ENCODE peak calls at places on chromosomes 11 and 22, in six cellular contexts. R, T, N, D, Z and O are unnamed samples.
A peak's percentile ranks its signal among the peaks of the same experiment; 100 is the strongest.

GRCh38 chr22:18987765-18988164 is 51.7 kb upstream of the PRODH start:
- ATAC-seq in R (no peak), T (peak; percentile 92), N (no peak), D (peak; percentile 94), Z (peak; percentile 93), O (no peak)

GRCh38 chr22:17198188-17199130 is 20.8 kb downstream of the ADA2 start:
- ATAC-seq in R (peak; percentile 77), T (peak; percentile 57), N (no peak), D (no peak), Z (no peak), O (no peak)

GRCh38 chr11:61028135-61028729 is 56.8 kb downstream of the CD6 start:
- ATAC-seq in R (no peak), T (no peak), N (peak; percentile 80), D (no peak), Z (no peak), O (no peak)

GRCh38 chr22:17845790-17846189 is 71.5 kb upstream of the BID start:
- ATAC-seq in R (no peak), T (no peak), N (no peak), D (no peak), Z (no peak), O (peak; percentile 68)

GRCh38 chr22:40791241-40791640 is 27.9 kb downstream of the SLC25A17 start:
- ATAC-seq in R (no peak), T (no peak), N (no peak), D (no peak), Z (no peak), O (no peak)

GRCh38 chr22:37659066-37659896 is 758 bp downstream of the PDXP start:
- ATAC-seq in R (no peak), T (no peak), N (no peak), D (peak; percentile 6), Z (no peak), O (no peak)

GRCh38 chr22:41248314-41248713 is 7.6 kb upstream of the CHADL start:
- ATAC-seq in R (no peak), T (no peak), N (no peak), D (no peak), Z (no peak), O (no peak)

GRCh38 chr11:58787903-58788302 is 56.2 kb upstream of the GLYAT start:
- ATAC-seq in R (peak; percentile 37), T (peak; percentile 38), N (peak; percentile 38), D (peak; percentile 57), Z (peak; percentile 36), O (no peak)

GRCh38 chr11:71476031-71476430 is 23.0 kb downstream of the NADSYN1 start:
- ATAC-seq in R (no peak), T (no peak), N (no peak), D (no peak), Z (no peak), O (no peak)

GRCh38 chr11:119607726-119608125 is 121.3 kb downstream of the NECTIN1 start:
- ATAC-seq in R (no peak), T (no peak), N (no peak), D (no peak), Z (no peak), O (no peak)

GRCh38 chr22:21755855-21756284 is 20.3 kb upstream of the YPEL1 start:
- ATAC-seq in R (no peak), T (peak; percentile 65), N (peak; percentile 77), D (no peak), Z (no peak), O (peak; percentile 39)

GRCh38 chr22:22072169-22072836 is 89.7 kb upstream of the TOP3B start:
- ATAC-seq in R (no peak), T (no peak), N (no peak), D (no peak), Z (no peak), O (no peak)

GRCh38 chr11:8732748-8733241 is 50.2 kb downstream of the RPL27A start:
- ATAC-seq in R (peak; percentile 29), T (no peak), N (no peak), D (no peak), Z (peak; percentile 69), O (peak; percentile 93)

GRCh38 chr11:126474220-126474619 is 118.7 kb downstream of the ST3GAL4 start:
- ATAC-seq in R (no peak), T (no peak), N (no peak), D (peak; percentile 48), Z (no peak), O (peak; percentile 23)

GRCh38 chr11:12149672-12150225 is 39.4 kb downstream of the MICAL2 start:
- ATAC-seq in R (no peak), T (peak; percentile 82), N (peak; percentile 73), D (peak; percentile 59), Z (no peak), O (no peak)

GRCh38 chr11:67666303-67666645 is 8.1 kb downstream of the ALDH3B2 start:
- ATAC-seq in R (no peak), T (no peak), N (no peak), D (no peak), Z (no peak), O (no peak)

GRCh38 chr22:48874956-48875355 is 952.7 kb downstream of the BRD1 start:
- ATAC-seq in R (peak; percentile 64), T (no peak), N (no peak), D (no peak), Z (no peak), O (no peak)

GRCh38 chr11:95778699-95779098 is 10.9 kb downstream of the FAM76B start:
- ATAC-seq in R (no peak), T (no peak), N (peak; percentile 77), D (no peak), Z (no peak), O (no peak)

GRCh38 chr22:49943405-49943765 is 17.2 kb upstream of the PIM3 start:
- ATAC-seq in R (no peak), T (no peak), N (peak; percentile 52), D (peak; percentile 20), Z (no peak), O (no peak)

GRCh38 chr11:68863553-68864265 is 22.0 kb upstream of the CPT1A start:
- ATAC-seq in R (no peak), T (no peak), N (no peak), D (no peak), Z (no peak), O (no peak)

GRCh38 chr11:110522456-110522855 is 92.7 kb downstream of the FDX1 start:
- ATAC-seq in R (no peak), T (no peak), N (no peak), D (no peak), Z (no peak), O (no peak)

GRCh38 chr22:31646186-31647019 is 15.6 kb downstream of the PISD start:
- ATAC-seq in R (no peak), T (no peak), N (peak; percentile 80), D (peak; percentile 60), Z (peak; percentile 92), O (no peak)

GRCh38 chr11:120912504-120912903 is 111.4 kb upstream of the TBCEL start:
- ATAC-seq in R (no peak), T (peak; percentile 73), N (peak; percentile 51), D (peak; percentile 56), Z (peak; percentile 89), O (no peak)

GRCh38 chr11:3994030-3994640 is 100.5 kb upstream of the RRM1 start:
- ATAC-seq in R (no peak), T (peak; percentile 54), N (no peak), D (no peak), Z (no peak), O (no peak)

GRCh38 chr11:11436715-11437313 is 83.8 kb upstream of the CSNK2A3 start:
- ATAC-seq in R (no peak), T (no peak), N (no peak), D (no peak), Z (no peak), O (peak; percentile 27)

GRCh38 chr11:108620958-108621772 is 27.6 kb upstream of the EXPH5 start:
- ATAC-seq in R (no peak), T (peak; percentile 40), N (peak; percentile 95), D (no peak), Z (no peak), O (no peak)
- TF ChIP-seq POLR2AphosphoS5 in R (no peak), T (no peak), N (peak; percentile 55), D (no peak), Z (no peak), O (no peak)

GRCh38 chr22:44133161-44133560 is 47.6 kb upstream of the PARVG start:
- ATAC-seq in R (no peak), T (no peak), N (no peak), D (no peak), Z (no peak), O (no peak)

GRCh38 chr22:44132724-44133123 is 48.0 kb upstream of the PARVG start:
- ATAC-seq in R (no peak), T (no peak), N (no peak), D (no peak), Z (no peak), O (no peak)

GRCh38 chr22:44133901-44134511 is 46.7 kb upstream of the PARVG start:
- ATAC-seq in R (no peak), T (no peak), N (no peak), D (no peak), Z (no peak), O (no peak)

GRCh38 chr22:44137415-44137814 is 43.3 kb upstream of the PARVG start:
- ATAC-seq in R (no peak), T (no peak), N (no peak), D (no peak), Z (peak; percentile 44), O (no peak)

DNA sequence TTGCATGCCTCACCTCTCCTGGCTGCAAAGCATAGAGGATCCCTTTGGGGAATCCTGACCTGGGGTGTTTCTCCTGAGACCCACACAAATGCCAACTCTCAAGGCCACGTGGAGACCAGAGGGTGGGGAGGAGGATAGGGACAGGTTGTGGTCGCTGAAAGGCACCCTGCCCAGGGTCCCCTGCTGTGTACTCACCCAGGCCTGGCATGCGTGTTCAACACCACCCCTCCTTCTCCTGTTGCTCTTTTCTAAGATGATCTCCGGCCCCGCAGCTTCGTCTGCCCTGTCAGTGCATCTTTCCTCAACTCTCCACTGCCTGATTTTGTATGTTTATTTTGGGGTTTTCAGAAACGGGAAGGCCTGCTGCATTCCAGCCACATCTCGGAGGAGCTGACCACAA is 44.6 kb upstream of the PARVG start:
- ATAC-seq in R (no peak), T (no peak), N (no peak), D (no peak), Z (no peak), O (no peak)
- H3K27ac ChIP-seq in R (no peak overlapping the region), T (no peak overlapping the region), N (no peak overlapping the region), D (no peak overlapping the region), Z (no peak overlapping the region), O (no peak overlapping the region)

GRCh38 chr11:46120361-46120710 is 918 bp downstream of the PHF21A start:
- ATAC-seq in R (no peak), T (peak; percentile 14), N (peak; percentile 5), D (peak; percentile 13), Z (peak; percentile 0), O (no peak)

GRCh38 chr11:46120711-46121327 is 435 bp downstream of the PHF21A start:
- ATAC-seq in R (peak; percentile 80), T (peak; percentile 44), N (peak; percentile 22), D (peak; percentile 61), Z (peak; percentile 64), O (peak; percentile 23)

GRCh38 chr11:46117842-46118241 is 3.4 kb downstream of the PHF21A start:
- ATAC-seq in R (no peak), T (peak; percentile 37), N (peak; percentile 7), D (no peak), Z (no peak), O (no peak)

GRCh38 chr11:46119053-46119351 is 2.3 kb downstream of the PHF21A start:
- ATAC-seq in R (no peak), T (peak; percentile 1), N (peak; percentile 6), D (no peak), Z (no peak), O (no peak)

GRCh38 chr11:46119352-46120216 is 1.7 kb downstream of the PHF21A start:
- ATAC-seq in R (no peak), T (peak; percentile 8), N (peak; percentile 43), D (peak; percentile 45), Z (no peak), O (no peak)
- TF ChIP-seq POLR2A in R (no peak), T (no peak), N (peak; percentile 25), D (no peak), Z (peak; percentile 34), O (no peak)

GRCh38 chr22:36395061-36395849 is 7.5 kb upstream of the MYH9 start:
- ATAC-seq in R (no peak), T (no peak), N (no peak), D (no peak), Z (no peak), O (no peak)
- TF ChIP-seq POLR2AphosphoS5 in R (no peak), T (no peak), N (no peak), D (no peak), Z (no peak), O (no peak)